ENCODE peak calls at places on chromosome 17, in ten cellular contexts. One of them, this sample, is unnamed.

GRCh38 chr17:65294184-65294719 is 157.1 kb downstream of the RGS9 start:
- DNase-seq in heart right ventricle: peak; percentile 28
- DNase-seq in RWPE1: peak; percentile 71
- DNase-seq in osteocyte: peak; percentile 87
- DNase-seq in GM23338: peak; percentile 86
- DNase-seq in AG09319: peak; percentile 42
- DNase-seq in thoracic aorta: no peak
- DNase-seq in astrocyte of the spinal cord: peak; percentile 69
- DNase-seq in PC-9: peak; percentile 32
- DNase-seq in MM.1S: peak; percentile 65
- DNase-seq in this sample: peak; percentile 27

GRCh38 chr17:79923974-79924638 is 84.9 kb upstream of the CBX4 start:
- DNase-seq in AG09319: no peak
- DNase-seq in PC-9: peak; percentile 36
- DNase-seq in thoracic aorta: no peak
- DNase-seq in MM.1S: no peak
- DNase-seq in RWPE1: no peak
- DNase-seq in astrocyte of the spinal cord: no peak
- DNase-seq in GM23338: peak; percentile 93
- DNase-seq in heart right ventricle: no peak
- DNase-seq in osteocyte: no peak
- DNase-seq in this sample: no peak

GRCh38 chr17:4509923-4510614 is 11.4 kb downstream of the SPNS2 start:
- DNase-seq in thoracic aorta: peak; percentile 43
- DNase-seq in PC-9: no peak
- DNase-seq in RWPE1: no peak
- DNase-seq in osteocyte: no peak
- DNase-seq in AG09319: no peak
- DNase-seq in astrocyte of the spinal cord: peak; percentile 23
- DNase-seq in MM.1S: no peak
- DNase-seq in heart right ventricle: peak; percentile 59
- DNase-seq in GM23338: no peak
- DNase-seq in this sample: no peak

GRCh38 chr17:4287710-4288109 is 23.9 kb upstream of the ANKFY1 start:
- DNase-seq in astrocyte of the spinal cord: no peak
- DNase-seq in heart right ventricle: no peak
- DNase-seq in GM23338: no peak
- DNase-seq in RWPE1: no peak
- DNase-seq in thoracic aorta: no peak
- DNase-seq in MM.1S: no peak
- DNase-seq in osteocyte: no peak
- DNase-seq in AG09319: no peak
- DNase-seq in PC-9: no peak
- DNase-seq in this sample: no peak

GRCh38 chr17:7191571-7192270 is 12.6 kb upstream of the ASGR1 start:
- DNase-seq in AG09319: no peak
- DNase-seq in MM.1S: peak; percentile 22
- DNase-seq in GM23338: peak; percentile 94
- DNase-seq in RWPE1: peak; percentile 56
- DNase-seq in thoracic aorta: no peak
- DNase-seq in osteocyte: no peak
- DNase-seq in astrocyte of the spinal cord: no peak
- DNase-seq in heart right ventricle: no peak
- DNase-seq in PC-9: no peak
- DNase-seq in this sample: no peak

GRCh38 chr17:57401556-57402488 is 145.5 kb downstream of the MSI2 start:
- DNase-seq in MM.1S: no peak
- DNase-seq in astrocyte of the spinal cord: no peak
- DNase-seq in thoracic aorta: no peak
- DNase-seq in GM23338: peak; percentile 72
- DNase-seq in RWPE1: no peak
- DNase-seq in heart right ventricle: no peak
- DNase-seq in PC-9: no peak
- DNase-seq in AG09319: no peak
- DNase-seq in osteocyte: no peak
- DNase-seq in this sample: no peak

GRCh38 chr17:5526821-5527598 is 40.6 kb downstream of the MIS12 start:
- DNase-seq in PC-9: peak; percentile 69
- DNase-seq in RWPE1: peak; percentile 87
- DNase-seq in heart right ventricle: peak; percentile 51
- DNase-seq in astrocyte of the spinal cord: peak; percentile 93
- DNase-seq in thoracic aorta: peak; percentile 83
- DNase-seq in osteocyte: no peak
- DNase-seq in GM23338: no peak
- DNase-seq in AG09319: peak; percentile 75
- DNase-seq in MM.1S: peak; percentile 9
- DNase-seq in this sample: no peak

GRCh38 chr17:35577826-35578194 is 561 bp downstream of the PEX12 start:
- DNase-seq in RWPE1: no peak
- DNase-seq in MM.1S: no peak
- DNase-seq in PC-9: no peak
- DNase-seq in astrocyte of the spinal cord: peak; percentile 9
- DNase-seq in thoracic aorta: no peak
- DNase-seq in GM23338: no peak
- DNase-seq in heart right ventricle: no peak
- DNase-seq in AG09319: no peak
- DNase-seq in osteocyte: no peak
- DNase-seq in this sample: no peak

GRCh38 chr17:82297280-82297803 is 20.1 kb downstream of the CD7 start:
- DNase-seq in PC-9: peak; percentile 60
- DNase-seq in RWPE1: peak; percentile 79
- DNase-seq in astrocyte of the spinal cord: peak; percentile 96
- DNase-seq in GM23338: no peak
- DNase-seq in osteocyte: peak; percentile 84
- DNase-seq in MM.1S: peak; percentile 77
- DNase-seq in AG09319: no peak
- DNase-seq in heart right ventricle: peak; percentile 67
- DNase-seq in thoracic aorta: peak; percentile 67
- DNase-seq in this sample: peak; percentile 89

GRCh38 chr17:42603318-42603717 is 5.9 kb downstream of the RETREG3 start:
- DNase-seq in astrocyte of the spinal cord: no peak
- DNase-seq in PC-9: no peak
- DNase-seq in heart right ventricle: no peak
- DNase-seq in osteocyte: no peak
- DNase-seq in MM.1S: no peak
- DNase-seq in thoracic aorta: no peak
- DNase-seq in RWPE1: no peak
- DNase-seq in GM23338: no peak
- DNase-seq in AG09319: no peak
- DNase-seq in this sample: no peak

GRCh38 chr17:40179923-40180659 is 2.8 kb downstream of the RAPGEFL1 start:
- DNase-seq in PC-9: no peak
- DNase-seq in osteocyte: no peak
- DNase-seq in MM.1S: no peak
- DNase-seq in AG09319: no peak
- DNase-seq in thoracic aorta: no peak
- DNase-seq in RWPE1: peak; percentile 78
- DNase-seq in GM23338: no peak
- DNase-seq in heart right ventricle: no peak
- DNase-seq in astrocyte of the spinal cord: peak; percentile 75
- DNase-seq in this sample: no peak

GRCh38 chr17:14211246-14211645 is 25.4 kb downstream of the CDRT15 start:
- DNase-seq in osteocyte: no peak
- DNase-seq in AG09319: no peak
- DNase-seq in astrocyte of the spinal cord: no peak
- DNase-seq in PC-9: no peak
- DNase-seq in thoracic aorta: no peak
- DNase-seq in heart right ventricle: no peak
- DNase-seq in RWPE1: no peak
- DNase-seq in GM23338: no peak
- DNase-seq in MM.1S: no peak
- DNase-seq in this sample: no peak

GRCh38 chr17:14209215-14209614 is 27.4 kb downstream of the CDRT15 start:
- DNase-seq in MM.1S: no peak
- DNase-seq in osteocyte: peak; percentile 6
- DNase-seq in GM23338: no peak
- DNase-seq in astrocyte of the spinal cord: no peak
- DNase-seq in PC-9: peak; percentile 11
- DNase-seq in AG09319: no peak
- DNase-seq in heart right ventricle: no peak
- DNase-seq in RWPE1: no peak
- DNase-seq in thoracic aorta: no peak
- DNase-seq in this sample: no peak

GRCh38 chr17:14214271-14214670 is 22.4 kb downstream of the CDRT15 start:
- DNase-seq in osteocyte: no peak
- DNase-seq in astrocyte of the spinal cord: no peak
- DNase-seq in thoracic aorta: no peak
- DNase-seq in GM23338: no peak
- DNase-seq in RWPE1: no peak
- DNase-seq in PC-9: no peak
- DNase-seq in AG09319: no peak
- DNase-seq in heart right ventricle: no peak
- DNase-seq in MM.1S: no peak
- DNase-seq in this sample: no peak

GRCh38 chr17:14212401-14212800 is 24.3 kb downstream of the CDRT15 start:
- DNase-seq in heart right ventricle: no peak
- DNase-seq in AG09319: no peak
- DNase-seq in MM.1S: no peak
- DNase-seq in RWPE1: no peak
- DNase-seq in PC-9: no peak
- DNase-seq in GM23338: no peak
- DNase-seq in thoracic aorta: no peak
- DNase-seq in osteocyte: peak; percentile 73
- DNase-seq in astrocyte of the spinal cord: no peak
- DNase-seq in this sample: no peak

GRCh38 chr17:14211778-14212177 is 24.9 kb downstream of the CDRT15 start:
- DNase-seq in osteocyte: no peak
- DNase-seq in heart right ventricle: peak; percentile 33
- DNase-seq in GM23338: peak; percentile 54
- DNase-seq in AG09319: no peak
- DNase-seq in thoracic aorta: no peak
- DNase-seq in PC-9: no peak
- DNase-seq in astrocyte of the spinal cord: no peak
- DNase-seq in RWPE1: no peak
- DNase-seq in MM.1S: no peak
- DNase-seq in this sample: peak; percentile 55
- TF ChIP-seq CTCF in osteocyte: no peak
- TF ChIP-seq CTCF in heart right ventricle: peak; percentile 21
- TF ChIP-seq CTCF in GM23338: peak; percentile 65
- TF ChIP-seq CTCF in AG09319: peak; percentile 51
- TF ChIP-seq CTCF in thoracic aorta: no peak
- TF ChIP-seq CTCF in PC-9: peak; percentile 28
- TF ChIP-seq CTCF in astrocyte of the spinal cord: peak; percentile 40
- TF ChIP-seq CTCF in RWPE1: no peak
- TF ChIP-seq CTCF in MM.1S: no peak
- TF ChIP-seq CTCF in this sample: peak; percentile 67

GRCh38 chr17:17892731-17893130 is 55.9 kb upstream of the SREBF1 start:
- DNase-seq in osteocyte: no peak
- DNase-seq in MM.1S: no peak
- DNase-seq in GM23338: no peak
- DNase-seq in thoracic aorta: no peak
- DNase-seq in AG09319: no peak
- DNase-seq in RWPE1: no peak
- DNase-seq in astrocyte of the spinal cord: no peak
- DNase-seq in PC-9: no peak
- DNase-seq in heart right ventricle: no peak
- DNase-seq in this sample: no peak

GRCh38 chr17:17892009-17892408 is 55.2 kb upstream of the SREBF1 start:
- DNase-seq in thoracic aorta: no peak
- DNase-seq in astrocyte of the spinal cord: no peak
- DNase-seq in osteocyte: no peak
- DNase-seq in GM23338: no peak
- DNase-seq in heart right ventricle: no peak
- DNase-seq in PC-9: no peak
- DNase-seq in RWPE1: no peak
- DNase-seq in MM.1S: peak; percentile 77
- DNase-seq in AG09319: no peak
- DNase-seq in this sample: no peak

GRCh38 chr17:17889922-17890321 is 53.1 kb upstream of the SREBF1 start:
- DNase-seq in PC-9: no peak
- DNase-seq in AG09319: no peak
- DNase-seq in RWPE1: no peak
- DNase-seq in GM23338: no peak
- DNase-seq in osteocyte: no peak
- DNase-seq in heart right ventricle: no peak
- DNase-seq in astrocyte of the spinal cord: no peak
- DNase-seq in MM.1S: no peak
- DNase-seq in thoracic aorta: no peak
- DNase-seq in this sample: no peak

GRCh38 chr17:17888821-17889220 is 52.0 kb upstream of the SREBF1 start:
- DNase-seq in RWPE1: no peak
- DNase-seq in astrocyte of the spinal cord: no peak
- DNase-seq in thoracic aorta: no peak
- DNase-seq in GM23338: peak; percentile 82
- DNase-seq in MM.1S: no peak
- DNase-seq in heart right ventricle: no peak
- DNase-seq in PC-9: no peak
- DNase-seq in AG09319: no peak
- DNase-seq in osteocyte: no peak
- DNase-seq in this sample: no peak

GRCh38 chr17:17890773-17891759 is 54.3 kb upstream of the SREBF1 start:
- DNase-seq in astrocyte of the spinal cord: peak; percentile 69
- DNase-seq in RWPE1: peak; percentile 73
- DNase-seq in AG09319: no peak
- DNase-seq in GM23338: peak; percentile 79
- DNase-seq in PC-9: peak; percentile 71
- DNase-seq in MM.1S: peak; percentile 65
- DNase-seq in osteocyte: peak; percentile 88
- DNase-seq in thoracic aorta: no peak
- DNase-seq in heart right ventricle: peak; percentile 38
- DNase-seq in this sample: no peak
- TF ChIP-seq CTCF in astrocyte of the spinal cord: peak; percentile 88
- TF ChIP-seq CTCF in RWPE1: peak; percentile 80
- TF ChIP-seq CTCF in AG09319: peak; percentile 91
- TF ChIP-seq CTCF in GM23338: peak; percentile 88
- TF ChIP-seq CTCF in PC-9: peak; percentile 93
- TF ChIP-seq CTCF in MM.1S: peak; percentile 83
- TF ChIP-seq CTCF in osteocyte: peak; percentile 84
- TF ChIP-seq CTCF in thoracic aorta: peak; percentile 15
- TF ChIP-seq CTCF in heart right ventricle: peak; percentile 36
- TF ChIP-seq CTCF in this sample: no peak

GRCh38 chr17:28811594-28812135 is 30.9 kb downstream of the FAM222B start:
- DNase-seq in astrocyte of the spinal cord: peak; percentile 40
- DNase-seq in MM.1S: peak; percentile 8
- DNase-seq in PC-9: peak; percentile 25
- DNase-seq in osteocyte: no peak
- DNase-seq in AG09319: no peak
- DNase-seq in heart right ventricle: no peak
- DNase-seq in thoracic aorta: no peak
- DNase-seq in GM23338: peak; percentile 38
- DNase-seq in RWPE1: peak; percentile 44
- DNase-seq in this sample: no peak
- TF ChIP-seq CTCF in astrocyte of the spinal cord: no peak
- TF ChIP-seq CTCF in MM.1S: no peak
- TF ChIP-seq CTCF in PC-9: peak; percentile 10
- TF ChIP-seq CTCF in osteocyte: no peak
- TF ChIP-seq CTCF in AG09319: no peak
- TF ChIP-seq CTCF in heart right ventricle: no peak
- TF ChIP-seq CTCF in thoracic aorta: no peak
- TF ChIP-seq CTCF in GM23338: peak; percentile 8
- TF ChIP-seq CTCF in RWPE1: no peak
- TF ChIP-seq CTCF in this sample: no peak

DNA sequence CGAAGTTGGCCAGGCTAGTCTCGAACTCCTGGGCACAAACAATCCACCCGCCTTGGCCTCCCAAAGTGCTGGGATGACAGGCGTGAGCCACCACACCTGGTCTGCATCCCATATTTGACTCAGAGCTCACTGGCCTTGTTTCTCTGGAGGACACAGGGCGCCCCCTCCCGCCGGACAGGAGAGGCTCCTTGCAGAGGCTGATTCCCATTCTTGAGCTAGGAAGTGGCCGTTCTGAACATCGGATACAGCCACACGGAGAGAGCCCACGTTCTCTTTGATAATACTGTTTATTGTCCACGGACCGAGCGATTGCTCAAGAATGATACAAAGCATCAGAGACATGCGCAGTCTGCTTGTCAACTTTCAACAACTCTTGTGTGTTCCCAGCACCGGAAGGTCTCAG is 12.1 kb upstream of the USP36 start:
- DNase-seq in GM23338: peak; percentile 62
- DNase-seq in AG09319: no peak
- DNase-seq in MM.1S: no peak
- DNase-seq in heart right ventricle: no peak
- DNase-seq in RWPE1: no peak
- DNase-seq in osteocyte: no peak
- DNase-seq in PC-9: no peak
- DNase-seq in astrocyte of the spinal cord: no peak
- DNase-seq in thoracic aorta: no peak
- DNase-seq in this sample: no peak
- TF ChIP-seq CTCF in GM23338: peak; percentile 59
- TF ChIP-seq CTCF in AG09319: no peak
- TF ChIP-seq CTCF in MM.1S: no peak
- TF ChIP-seq CTCF in heart right ventricle: no peak
- TF ChIP-seq CTCF in RWPE1: no peak
- TF ChIP-seq CTCF in osteocyte: no peak
- TF ChIP-seq CTCF in PC-9: no peak
- TF ChIP-seq CTCF in astrocyte of the spinal cord: no peak
- TF ChIP-seq CTCF in thoracic aorta: no peak
- TF ChIP-seq CTCF in this sample: no peak

This sample was measured in natural killer cell.